ENCODE peak calls at places on chromosomes 5 and 9, in seven cellular contexts. C, K, X, E, H, D and V are unnamed samples.

GRCh38 chr5:38445374-38446028 is 110.9 kb downstream of the LIFR start:
- DNase-seq in D (no peak), H (peak; percentile 62), K (no peak), E (peak; percentile 58), C (peak; percentile 59), X (no peak), V (no peak)

GRCh38 chr9:121336705-121337104 is 33.3 kb downstream of the STOM start:
- DNase-seq in D (no peak), C (no peak), X (no peak), E (no peak), K (no peak), H (no peak), V (no peak)

GRCh38 chr5:73451218-73452130 is 2.9 kb upstream of the FOXD1 start:
- DNase-seq in D (no peak), E (peak; percentile 77), X (peak; percentile 63), K (no peak), H (peak; percentile 79), C (peak; percentile 69), V (peak; percentile 74)

GRCh38 chr9:131603711-131604439 is 58.6 kb downstream of the PRRT1B start:
- DNase-seq in E (no peak), C (no peak), D (no peak), X (no peak), K (no peak), H (no peak), V (no peak)

GRCh38 chr5:167207081-167207480 is 1084.4 kb upstream of the WWC1 start:
- DNase-seq in X (peak; percentile 10), C (no peak), H (peak; percentile 18), D (no peak), K (no peak), E (peak; percentile 58), V (no peak)

GRCh38 chr9:133943036-133943780 is 48.9 kb downstream of the VAV2 start:
- DNase-seq in H (peak; percentile 15), C (no peak), E (no peak), K (no peak), X (no peak), D (no peak), V (no peak)

GRCh38 chr9:123402981-123403509 is 47.0 kb downstream of the CRB2 start:
- DNase-seq in X (no peak), C (no peak), K (no peak), H (peak; percentile 12), E (no peak), D (no peak), V (no peak)

GRCh38 chr9:69324549-69325401 is at the start of gene ENTREP1:
- DNase-seq in C (peak; percentile 18), K (no peak), D (peak; percentile 67), E (peak; percentile 81), H (peak; percentile 85), X (peak; percentile 20), V (no peak)

GRCh38 chr5:88660947-88661869 is 221.8 kb downstream of the MEF2C start:
- DNase-seq in D (peak; percentile 78), K (peak; percentile 65), E (peak; percentile 98), H (peak; percentile 43), C (peak; percentile 97), X (peak; percentile 85), V (peak; percentile 54)

GRCh38 chr9:113502427-113503008 is 39.0 kb downstream of the RGS3 start:
- DNase-seq in K (no peak), C (no peak), E (no peak), H (no peak), X (no peak), D (no peak), V (no peak)

GRCh38 chr5:140633081-140633471 is at the start of gene CD14:
- DNase-seq in K (no peak), H (peak; percentile 73), C (peak; percentile 32), D (no peak), X (peak; percentile 51), E (peak; percentile 58), V (no peak)

GRCh38 chr9:125969868-125970267 is 222.7 kb downstream of the PBX3 start:
- DNase-seq in D (no peak), C (no peak), H (no peak), E (no peak), K (no peak), X (no peak), V (no peak)